ENCODE peak calls at places on chromosome 17, in seven cellular contexts. C is HS-5, Z is Panc1, Y is fibroblast of lung, G is psoas muscle, L is T-helper 17 cell, W is iris pigment epithelial cell. F is an unnamed sample.

GRCh38 chr17:193841-194806 is 12.7 kb upstream of the DOC2B start:
- DNase-seq in C (no peak), Z (no peak), Y (no peak), G (peak), L (no peak), W (no peak), F (no peak)

GRCh38 chr17:7687072-7687907 is at the start of gene TP53:
- DNase-seq in C (peak), Z (peak), Y (peak), G (peak), L (peak), W (peak), F (peak)

GRCh38 chr17:80327518-80327917 is 66.9 kb downstream of the RNF213 start:
- DNase-seq in C (no peak), Z (no peak), Y (no peak), G (peak), L (no peak), W (no peak), F (no peak)

GRCh38 chr17:78133971-78134898 is 3.7 kb downstream of the TMC8 start:
- DNase-seq in C (no peak), Z (no peak), Y (peak), G (peak), L (peak), W (peak), F (peak)

GRCh38 chr17:5661486-5662125 is 77.3 kb upstream of the NLRP1 start:
- DNase-seq in C (no peak), Z (no peak), Y (no peak), G (no peak), L (no peak), W (no peak), F (no peak)

GRCh38 chr17:76458580-76459490 is 5.9 kb upstream of the UBE2O start:
- DNase-seq in C (no peak), Z (no peak), Y (peak), G (no peak), L (no peak), W (peak), F (no peak)

GRCh38 chr17:16215002-16215272 is 397 bp downstream of the NCOR1 start:
- DNase-seq in C (no peak), Z (no peak), Y (no peak), G (peak), L (no peak), W (no peak), F (peak)

GRCh38 chr17:77286641-77287431 is 146.1 kb downstream of the SEC14L1 start:
- DNase-seq in C (no peak), Z (no peak), Y (peak), G (peak), L (no peak), W (peak), F (no peak)

GRCh38 chr17:50986989-50987660 is 121.0 kb upstream of the TOB1 start:
- DNase-seq in C (no peak), Z (no peak), Y (peak), G (no peak), L (no peak), W (peak), F (no peak)

GRCh38 chr17:67377727-67378443 is 804 bp downstream of the PITPNC1 start:
- DNase-seq in C (no peak), Z (no peak), Y (peak), G (peak), L (peak), W (peak), F (peak)

GRCh38 chr17:17859909-17860760 is 23.3 kb upstream of the SREBF1 start:
- DNase-seq in C (no peak), Z (no peak), Y (peak), G (peak), L (peak), W (peak), F (peak)

GRCh38 chr17:77444653-77445029 is 303.9 kb downstream of the SEC14L1 start:
- DNase-seq in C (no peak), Z (no peak), Y (peak), G (no peak), L (no peak), W (no peak), F (no peak)

GRCh38 chr17:28624148-28624547 is 10.2 kb upstream of the RSKR start:
- DNase-seq in C (no peak), Z (no peak), Y (no peak), G (no peak), L (no peak), W (no peak), F (no peak)

F was measured in activated T-helper 9 cell treated with anti-CD3 and anti-CD28 coated beads, Interleukin-2, amount 50 U/mL, for 16 hours.